ENCODE peak calls at places on chromosomes 16 and 17, in eight cellular contexts. E is epithelial cell of esophagus; Z is cardiac fibroblast; L is uterus; F is GM12865; S is CD8-positive, alpha-beta T cell; K is tibial nerve; J is Panc1. G is an unnamed sample.

GRCh38 chr16:83031524-83031923 is 404.8 kb downstream of the CDH13 start:
- DNase-seq in Z (no peak), F (no peak), E (no peak), L (no peak), S (no peak), K (no peak), J (no peak), G (no peak)

GRCh38 chr17:41444186-41444585 is 3.4 kb upstream of the KRT38 start:
- DNase-seq in Z (no peak), S (no peak), K (no peak), F (no peak), E (no peak), L (no peak), J (no peak), G (peak)

GRCh38 chr17:1617620-1618174 is 10.9 kb downstream of the SLC43A2 start:
- DNase-seq in K (no peak), F (no peak), S (no peak), E (peak), Z (peak), J (no peak), L (peak), G (peak)

GRCh38 chr16:27301236-27301861 is 12.4 kb upstream of the IL4R start:
- DNase-seq in K (no peak), J (no peak), S (no peak), L (no peak), Z (no peak), E (no peak), F (peak), G (no peak)

GRCh38 chr17:16991349-16992009 is 19.6 kb upstream of the TNFRSF13B start:
- DNase-seq in K (peak), J (no peak), S (peak), E (peak), Z (peak), F (peak), L (peak), G (peak)

GRCh38 chr16:1916654-1916990 is 1.6 kb downstream of the HS3ST6 start:
- DNase-seq in E (no peak), L (no peak), F (no peak), J (no peak), S (no peak), K (no peak), Z (no peak), G (no peak)

GRCh38 chr17:82198092-82198491 is 14.6 kb downstream of the CCDC57 start:
- DNase-seq in K (no peak), E (no peak), J (no peak), L (no peak), Z (no peak), S (no peak), F (peak), G (no peak)

GRCh38 chr16:78425957-78426590 is 326.6 kb downstream of the WWOX start:
- DNase-seq in F (no peak), S (no peak), Z (no peak), E (no peak), L (no peak), K (no peak), J (no peak), G (no peak)

GRCh38 chr16:79372504-79373184 is 227.9 kb downstream of the MAF start:
- DNase-seq in K (no peak), E (peak), Z (peak), S (peak), F (no peak), J (no peak), L (peak), G (peak)

GRCh38 chr16:59878999-59879398 is 1144.9 kb upstream of the GOT2 start:
- DNase-seq in F (no peak), S (no peak), Z (no peak), K (no peak), L (no peak), J (no peak), E (peak), G (no peak)

GRCh38 chr16:87324411-87325275 is 7.5 kb upstream of the C16orf95 start:
- DNase-seq in E (peak), L (peak), F (peak), J (no peak), Z (peak), K (no peak), S (peak), G (peak)

GRCh38 chr17:58380207-58381123 is 28.5 kb upstream of the SUPT4H1 start:
- DNase-seq in F (no peak), J (no peak), K (no peak), E (no peak), Z (no peak), L (no peak), S (no peak), G (no peak)

GRCh38 chr16:30746638-30747160 is 1.5 kb upstream of the PHKG2 start:
- DNase-seq in L (no peak), K (no peak), F (no peak), Z (no peak), E (no peak), S (no peak), J (no peak), G (no peak)

GRCh38 chr17:8935194-8935593 is 30.3 kb downstream of the PIK3R5 start:
- DNase-seq in S (peak), K (no peak), J (no peak), E (peak), Z (no peak), F (peak), L (no peak), G (no peak)

GRCh38 chr16:13708361-13708760 is 211.6 kb upstream of the ERCC4 start:
- DNase-seq in S (no peak), L (no peak), Z (no peak), K (no peak), J (no peak), F (no peak), E (no peak), G (no peak)

GRCh38 chr16:74034862-74035261 is 261.8 kb upstream of the PSMD7 start:
- DNase-seq in E (peak), K (no peak), L (no peak), Z (peak), S (no peak), J (peak), F (peak), G (peak)

GRCh38 chr16:87303431-87303930 is 13.7 kb downstream of the C16orf95 start:
- DNase-seq in K (no peak), E (peak), S (no peak), L (no peak), Z (no peak), J (no peak), F (no peak), G (no peak)

GRCh38 chr16:87678618-87679017 is 76.3 kb downstream of the JPH3 start:
- DNase-seq in F (no peak), E (no peak), J (no peak), S (no peak), Z (peak), K (no peak), L (no peak), G (peak)

GRCh38 chr17:78789663-78790181 is 7.6 kb upstream of the CYTH1 start:
- DNase-seq in K (peak), F (no peak), J (no peak), L (no peak), E (no peak), S (peak), Z (peak), G (peak)

GRCh38 chr17:47205419-47205963 is 3.7 kb upstream of the MYL4 start:
- DNase-seq in L (peak), Z (peak), S (peak), E (peak), K (peak), F (peak), J (no peak), G (peak)

GRCh38 chr17:77049440-77049839 is 91.3 kb upstream of the SEC14L1 start:
- DNase-seq in S (no peak), Z (no peak), J (no peak), K (no peak), F (peak), L (no peak), E (peak), G (no peak)

GRCh38 chr17:45143101-45143670 is 5.1 kb upstream of the HEXIM1 start:
- DNase-seq in L (no peak), K (no peak), F (no peak), S (no peak), J (no peak), Z (no peak), E (no peak), G (no peak)

GRCh38 chr16:11073407-11073806 is 129.0 kb downstream of the CLEC16A start:
- DNase-seq in J (no peak), Z (no peak), F (no peak), K (no peak), S (no peak), L (peak), E (no peak), G (no peak)

GRCh38 chr16:50613281-50613991 is 65.2 kb downstream of the NKD1 start:
- DNase-seq in K (no peak), E (no peak), J (no peak), F (no peak), L (peak), Z (peak), S (no peak), G (peak)

GRCh38 chr17:60391419-60392041 is 403 bp downstream of the USP32 start:
- DNase-seq in J (no peak), S (no peak), Z (no peak), L (no peak), K (no peak), F (no peak), E (no peak), G (peak)

GRCh38 chr17:35931794-35932419 is 1.3 kb upstream of the RDM1 start:
- DNase-seq in E (peak), Z (peak), S (no peak), F (no peak), L (no peak), J (no peak), K (no peak), G (no peak)

GRCh38 chr17:67056746-67057490 is 12.6 kb downstream of the CACNG1 start:
- DNase-seq in E (no peak), L (no peak), K (no peak), J (no peak), S (no peak), Z (no peak), F (no peak), G (no peak)

GRCh38 chr16:6144441-6144840 is 1046.8 kb upstream of the EEF2KMT start:
- DNase-seq in F (no peak), E (no peak), L (no peak), Z (no peak), K (no peak), S (no peak), J (no peak), G (no peak)

DNA sequence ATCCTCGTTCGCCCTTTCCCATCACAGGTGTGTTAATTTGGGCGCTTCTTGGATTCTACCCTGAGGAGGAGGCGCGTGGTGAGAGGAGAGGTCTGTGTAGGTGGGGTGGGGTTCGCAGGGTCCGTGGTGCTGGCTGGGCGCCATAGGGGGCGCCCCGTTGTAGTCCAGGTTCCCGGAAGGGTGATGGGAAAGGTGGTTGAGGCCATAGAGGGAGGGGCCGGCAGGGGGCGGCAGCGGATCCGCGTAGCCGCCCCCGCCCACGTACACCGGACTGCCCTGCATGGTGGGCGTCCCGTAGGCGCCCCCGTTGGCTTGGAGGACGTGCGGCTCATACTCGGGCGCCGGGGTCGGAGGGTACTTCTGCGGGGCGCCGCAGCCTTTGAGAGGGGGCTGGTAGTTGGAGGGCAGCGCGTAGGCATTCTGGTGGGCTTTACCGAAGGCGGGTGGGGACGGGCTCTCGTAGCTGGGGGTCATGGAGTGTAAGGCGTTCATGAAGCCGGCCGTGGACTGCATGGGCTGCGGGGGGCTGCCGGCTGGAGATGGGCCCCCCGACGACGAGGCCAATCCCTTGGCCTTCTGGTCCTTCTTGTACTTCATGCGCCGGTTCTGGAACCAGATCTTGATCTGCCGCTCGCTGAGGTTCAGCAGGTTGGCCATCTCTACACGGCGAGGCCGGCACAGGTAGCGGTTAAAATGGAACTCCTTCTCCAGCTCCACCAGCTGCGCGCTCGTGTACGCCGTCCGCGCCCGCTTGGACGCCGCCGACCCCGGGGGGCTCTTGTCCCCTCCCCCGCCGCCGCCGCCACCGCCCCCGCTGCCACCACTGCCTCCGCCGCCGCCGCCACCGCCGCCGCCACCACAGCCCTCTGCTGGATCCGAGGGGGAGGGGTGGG is 5.7 kb upstream of the HOXB2 start:
- DNase-seq in F (no peak), S (no peak), K (no peak), Z (no peak), J (no peak), E (no peak), L (no peak), G (no peak)
- H3K4me3 ChIP-seq in F (no peak), S (no peak), K (no peak), Z (peak), J (no peak), E (no peak), L (no peak), G (peak)

GRCh38 chr17:32485261-32485955 is 1.4 kb upstream of the CDK5R1 start:
- DNase-seq in S (no peak), F (no peak), L (no peak), J (no peak), E (no peak), K (no peak), Z (no peak), G (no peak)

GRCh38 chr17:32487460-32488176 is 825 bp downstream of the CDK5R1 start:
- DNase-seq in K (no peak), L (no peak), S (no peak), E (peak), J (no peak), Z (peak), F (peak), G (no peak)

GRCh38 chr17:32488177-32488542 is 1.4 kb downstream of the CDK5R1 start:
- DNase-seq in E (no peak), F (no peak), L (no peak), S (no peak), Z (no peak), J (no peak), K (no peak), G (no peak)

GRCh38 chr17:32486091-32486700 is 597 bp upstream of the CDK5R1 start:
- DNase-seq in E (peak), F (peak), S (peak), J (no peak), K (no peak), L (peak), Z (peak), G (peak)

GRCh38 chr17:32486701-32487459 is at the start of gene CDK5R1:
- DNase-seq in J (no peak), Z (peak), L (peak), E (peak), K (no peak), S (peak), F (peak), G (peak)
- TF ChIP-seq CTCF in J (no peak), Z (no peak), L (no peak), E (no peak), K (peak), S (no peak), F (no peak), G (no peak)

DNA sequence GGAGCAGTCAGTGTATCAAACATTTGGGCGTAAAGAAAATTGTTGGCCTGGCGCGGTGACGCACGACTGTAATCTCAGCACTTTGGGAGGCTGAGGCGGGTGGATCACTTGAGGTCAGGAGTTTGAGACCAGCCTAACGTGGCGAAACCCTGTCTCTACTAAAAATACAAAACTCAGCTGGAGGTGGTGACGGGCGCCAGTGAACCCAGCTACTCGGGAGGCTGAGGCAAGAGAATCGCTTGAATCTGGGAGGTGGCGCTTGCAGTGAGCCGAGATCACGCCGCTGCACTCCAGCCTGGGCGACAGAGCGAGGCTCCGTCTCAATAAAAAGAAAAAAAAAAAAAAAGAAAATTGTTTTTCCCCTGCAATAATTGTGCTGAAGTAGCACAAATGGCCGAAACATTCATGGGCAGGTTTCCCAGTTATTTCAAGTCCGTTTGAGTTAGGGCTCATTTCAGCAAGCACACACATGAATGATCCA is 1.4 kb downstream of the GCSH start:
- DNase-seq in S (no peak), K (no peak), L (no peak), Z (peak), F (no peak), E (no peak), J (no peak), G (peak)
- H3K4me3 ChIP-seq in S (no peak), K (no peak), L (no peak), Z (peak), F (peak), E (peak), J (peak), G (peak)

GRCh38 chr17:50618941-50619340 is 15.7 kb upstream of the ABCC3 start:
- DNase-seq in E (no peak), S (no peak), F (no peak), K (no peak), L (no peak), Z (no peak), J (no peak), G (no peak)

GRCh38 chr17:50621562-50621961 is 13.1 kb upstream of the ABCC3 start:
- DNase-seq in E (no peak), Z (peak), K (no peak), S (no peak), L (no peak), F (no peak), J (no peak), G (no peak)

GRCh38 chr17:50619489-50619888 is 15.2 kb upstream of the ABCC3 start:
- DNase-seq in K (no peak), F (no peak), J (no peak), Z (no peak), S (no peak), E (no peak), L (no peak), G (no peak)

GRCh38 chr17:50620237-50620636 is 14.4 kb upstream of the ABCC3 start:
- DNase-seq in Z (no peak), E (no peak), S (no peak), L (no peak), F (no peak), K (no peak), J (no peak), G (no peak)

GRCh38 chr17:50620848-50621247 is 13.8 kb upstream of the ABCC3 start:
- DNase-seq in L (no peak), K (no peak), J (no peak), S (no peak), E (no peak), Z (no peak), F (no peak), G (no peak)
- TF ChIP-seq CTCF in L (no peak), K (no peak), J (no peak), S (no peak), E (no peak), Z (no peak), F (no peak), G (no peak)

GRCh38 chr17:42670925-42671657 is 5.7 kb downstream of the PLEKHH3 start:
- DNase-seq in Z (no peak), S (no peak), L (no peak), E (no peak), J (no peak), K (no peak), F (no peak), G (no peak)

GRCh38 chr17:42673885-42674754 is 2.7 kb downstream of the PLEKHH3 start:
- DNase-seq in S (peak), L (peak), E (peak), J (no peak), Z (peak), F (peak), K (no peak), G (peak)

GRCh38 chr17:42673266-42673884 is 3.4 kb downstream of the PLEKHH3 start:
- DNase-seq in Z (no peak), K (no peak), S (no peak), L (no peak), E (no peak), J (no peak), F (no peak), G (no peak)

GRCh38 chr17:42670199-42670924 is 6.4 kb downstream of the PLEKHH3 start:
- DNase-seq in J (no peak), L (no peak), K (no peak), S (peak), Z (no peak), E (no peak), F (no peak), G (no peak)

DNA sequence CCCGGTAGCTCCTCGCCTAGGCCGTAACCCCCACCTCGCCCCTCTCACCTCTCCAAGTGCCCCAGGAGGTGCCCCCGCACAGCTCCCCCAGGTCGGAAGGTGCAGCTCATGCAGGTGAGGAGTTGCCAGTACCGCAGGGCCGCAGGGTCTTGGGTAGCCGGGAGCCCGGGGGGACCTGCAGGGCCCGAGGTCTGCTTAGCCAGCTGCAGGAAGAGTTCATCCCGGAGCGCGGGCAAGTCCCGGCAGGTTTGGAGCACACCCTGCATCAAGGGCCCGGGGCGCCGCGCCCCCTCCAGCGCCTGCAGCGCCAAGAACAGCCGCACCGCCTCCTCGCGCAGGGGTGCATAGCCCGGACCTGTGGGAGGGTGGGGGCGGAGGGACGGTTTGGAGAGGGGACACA is 4.8 kb downstream of the PLEKHH3 start:
- DNase-seq in L (no peak), F (no peak), J (no peak), E (peak), Z (no peak), K (no peak), S (no peak), G (no peak)
- H3K4me3 ChIP-seq in L (no peak), F (no peak), J (no peak), E (peak), Z (no peak), K (no peak), S (no peak), G (no peak)

GRCh38 chr16:85798901-85799496 is 345 bp downstream of the EMC8 start:
- DNase-seq in F (peak), L (no peak), S (peak), Z (peak), E (peak), J (no peak), K (no peak), G (peak)
- TF ChIP-seq CTCF in F (no peak), L (no peak), S (no peak), Z (peak), E (peak), J (no peak), K (no peak), G (no peak)